ENCODE peak calls at places on chromosomes 2 and 18, in eight cellular contexts. W, S, N, R, V, B, G and Q are unnamed samples.

GRCh38 chr2:237128026-237128703 is 42.5 kb downstream of the COPS8 start:
- DNase-seq in R (no peak), B (no peak), V (peak), W (no peak), S (no peak), N (no peak), G (no peak), Q (no peak)

GRCh38 chr18:72114801-72115594 is 429.1 kb downstream of the CBLN2 start:
- DNase-seq in R (no peak), V (no peak), B (no peak), G (no peak), W (no peak), N (no peak), S (no peak), Q (no peak)

GRCh38 chr18:34131008-34131407 is 93.7 kb downstream of the NOL4 start:
- DNase-seq in G (no peak), B (no peak), R (no peak), V (no peak), W (no peak), N (no peak), S (no peak), Q (no peak)

GRCh38 chr2:202938960-202939359 is 26.9 kb downstream of the CARF start:
- DNase-seq in S (no peak), G (no peak), R (no peak), N (no peak), B (no peak), W (no peak), V (no peak), Q (no peak)

GRCh38 chr2:144975881-144976280 is 456.0 kb upstream of the ZEB2 start:
- DNase-seq in N (no peak), W (no peak), V (no peak), R (no peak), S (no peak), G (no peak), B (no peak), Q (no peak)

GRCh38 chr2:65566617-65567016 is 134.2 kb upstream of the SPRED2 start:
- DNase-seq in R (no peak), G (no peak), B (peak), S (no peak), N (no peak), V (no peak), W (no peak), Q (no peak)

GRCh38 chr2:144213797-144214196 is 306.1 kb downstream of the ZEB2 start:
- DNase-seq in R (no peak), N (no peak), S (no peak), G (no peak), W (no peak), V (no peak), B (no peak), Q (peak)

GRCh38 chr18:11666831-11667230 is 22.2 kb upstream of the GNAL start:
- DNase-seq in G (no peak), S (no peak), B (no peak), R (no peak), W (no peak), N (no peak), V (no peak), Q (no peak)

GRCh38 chr2:85396531-85397470 is 13.4 kb downstream of the CAPG start:
- DNase-seq in R (no peak), B (no peak), G (no peak), W (no peak), S (no peak), N (no peak), V (no peak), Q (no peak)

GRCh38 chr18:26875040-26875654 is 9.6 kb upstream of the AQP4 start:
- DNase-seq in G (no peak), N (no peak), V (no peak), B (no peak), R (no peak), S (no peak), W (no peak), Q (no peak)

GRCh38 chr2:14148186-14148585 is 484.3 kb upstream of the LRATD1 start:
- DNase-seq in R (no peak), G (no peak), V (no peak), N (no peak), S (no peak), B (no peak), W (no peak), Q (no peak)

GRCh38 chr2:45773909-45774308 is 122.4 kb downstream of the PRKCE start:
- DNase-seq in S (no peak), N (no peak), G (no peak), W (no peak), V (no peak), B (no peak), R (no peak), Q (no peak)

GRCh38 chr2:42132066-42132965 is 36.8 kb upstream of the EML4 start:
- DNase-seq in W (no peak), S (no peak), V (no peak), R (no peak), B (no peak), G (no peak), N (no peak), Q (no peak)

GRCh38 chr2:173734686-173735308 is 230.4 kb downstream of the SP3 start:
- DNase-seq in S (no peak), R (no peak), W (no peak), V (no peak), B (no peak), G (no peak), N (no peak), Q (no peak)

GRCh38 chr2:165074323-165074722 is 119.0 kb upstream of the SLC38A11 start:
- DNase-seq in N (no peak), V (no peak), R (no peak), B (no peak), S (no peak), G (no peak), W (no peak), Q (no peak)

GRCh38 chr18:63346471-63347183 is 20.4 kb downstream of the KDSR start:
- DNase-seq in G (no peak), N (no peak), V (no peak), W (no peak), B (no peak), R (no peak), S (no peak), Q (no peak)

GRCh38 chr2:216348909-216349308 is 23.4 kb downstream of the MARCHF4 start:
- DNase-seq in R (no peak), G (no peak), W (no peak), N (no peak), V (no peak), S (no peak), B (no peak), Q (no peak)

GRCh38 chr2:74238879-74239278 is 40.5 kb downstream of the MTHFD2 start:
- DNase-seq in B (no peak), S (no peak), V (no peak), N (no peak), R (no peak), G (no peak), W (no peak), Q (no peak)

GRCh38 chr2:232438951-232439757 is 16.8 kb upstream of the ALPI start:
- DNase-seq in V (peak), R (no peak), S (no peak), B (peak), G (peak), W (no peak), N (no peak), Q (no peak)

GRCh38 chr2:127081826-127082633 is 24.9 kb downstream of the BIN1 start:
- DNase-seq in B (peak), G (peak), R (peak), V (peak), W (peak), N (peak), S (no peak), Q (peak)

GRCh38 chr2:9390151-9390850 is 33.0 kb downstream of the ITGB1BP1 start:
- DNase-seq in N (no peak), W (no peak), V (no peak), S (no peak), G (no peak), R (no peak), B (no peak), Q (no peak)

GRCh38 chr2:46164581-46165301 is 132.5 kb upstream of the EPAS1 start:
- DNase-seq in W (no peak), S (no peak), N (no peak), V (no peak), G (no peak), B (no peak), R (peak), Q (no peak)

GRCh38 chr2:241814571-241815476 is 5.8 kb downstream of the NEU4 start:
- DNase-seq in G (no peak), W (no peak), V (no peak), S (no peak), N (no peak), R (no peak), B (no peak), Q (peak)

GRCh38 chr2:240203031-240203841 is 62.8 kb upstream of the OTOS start:
- DNase-seq in G (no peak), B (no peak), N (no peak), V (no peak), S (no peak), W (no peak), R (no peak), Q (no peak)

GRCh38 chr18:13448028-13448795 is 229.7 kb downstream of the LDLRAD4 start:
- DNase-seq in B (no peak), V (no peak), N (no peak), G (peak), R (no peak), S (no peak), W (no peak), Q (no peak)

GRCh38 chr18:62486290-62486964 is 36.4 kb upstream of the ZCCHC2 start:
- DNase-seq in S (no peak), N (no peak), W (no peak), B (no peak), G (no peak), R (no peak), V (no peak), Q (no peak)

GRCh38 chr2:23534756-23535155 is 149.8 kb downstream of the KLHL29 start:
- DNase-seq in V (no peak), B (no peak), N (no peak), S (no peak), W (no peak), R (no peak), G (no peak), Q (no peak)

GRCh38 chr2:138829326-138829725 is 49.1 kb upstream of the NXPH2 start:
- DNase-seq in V (no peak), G (peak), S (no peak), W (no peak), N (no peak), R (no peak), B (peak), Q (peak)

GRCh38 chr2:104318001-104318555 is 535.8 kb upstream of the POU3F3 start:
- DNase-seq in S (no peak), G (no peak), R (no peak), N (no peak), V (no peak), B (no peak), W (no peak), Q (no peak)